ENCODE peak calls at places on chromosomes 4 and X, in five cellular contexts. E is HCT116, W is neural progenitor cell, X is lower lobe of right lung, D is dorsolateral prefrontal cortex. P is an unnamed sample.

GRCh38 chr4:37601527-37601926 is 84.6 kb downstream of the RELL1 start:
- DNase-seq in D (no peak), E (no peak), X (peak; percentile 59), W (no peak), P (no peak)

GRCh38 chr4:159117968-159118367 is 15.1 kb downstream of the RAPGEF2 start:
- DNase-seq in E (no peak), X (no peak), D (no peak), W (no peak), P (no peak)

GRCh38 chrX:105331244-105331643 is 110.8 kb upstream of the TEX13A start:
- DNase-seq in W (no peak), X (no peak), D (no peak), E (no peak), P (no peak)

GRCh38 chrX:152635941-152636340 is 1.8 kb upstream of the GABRQ start:
- DNase-seq in D (peak; percentile 16), W (peak; percentile 74), E (peak; percentile 59), X (no peak), P (peak; percentile 49)

GRCh38 chr4:130028552-130028951 is 932.6 kb downstream of the C4orf33 start:
- DNase-seq in W (peak; percentile 31), X (no peak), D (no peak), E (no peak), P (no peak)

GRCh38 chr4:94304365-94304971 is 38.2 kb downstream of the HPGDS start:
- DNase-seq in E (peak; percentile 27), D (no peak), X (no peak), W (peak; percentile 31), P (peak; percentile 5)

GRCh38 chr4:169665039-169665732 is 44.8 kb downstream of the CLCN3 start:
- DNase-seq in E (no peak), X (no peak), D (no peak), W (no peak), P (no peak)

GRCh38 chr4:25861951-25862410 is 807 bp downstream of the SEL1L3 start:
- DNase-seq in X (peak; percentile 49), D (no peak), E (no peak), W (peak; percentile 55), P (peak; percentile 33)

GRCh38 chrX:134240209-134240608 is 3.2 kb downstream of the CCDC160 start:
- DNase-seq in D (no peak), E (no peak), X (no peak), W (peak; percentile 42), P (no peak)

GRCh38 chrX:153922932-153923857 is 2.9 kb downstream of the ARHGAP4 start:
- DNase-seq in X (peak; percentile 78), W (peak; percentile 41), E (no peak), D (peak; percentile 66), P (no peak)

GRCh38 chr4:187073820-187074219 is 350.2 kb upstream of the FAT1 start:
- DNase-seq in D (no peak), W (no peak), E (no peak), X (no peak), P (no peak)

GRCh38 chr4:137274404-137274803 is 257.9 kb downstream of the PCDH18 start:
- DNase-seq in W (no peak), E (no peak), D (no peak), X (no peak), P (no peak)

GRCh38 chr4:20506827-20507226 is 193.4 kb upstream of the PACRGL start:
- DNase-seq in E (no peak), X (no peak), D (no peak), W (no peak), P (no peak)

GRCh38 chrX:53261573-53261972 is 19.8 kb downstream of the IQSEC2 start:
- DNase-seq in D (no peak), X (no peak), E (no peak), W (no peak), P (no peak)

GRCh38 chrX:40155617-40156471 is 58.1 kb upstream of the BCOR start:
- DNase-seq in D (no peak), X (no peak), W (peak; percentile 64), E (no peak), P (peak; percentile 48)

GRCh38 chr4:5774416-5775056 is 63.5 kb downstream of the EVC start:
- DNase-seq in D (no peak), X (no peak), W (no peak), E (no peak), P (no peak)

GRCh38 chrX:122622800-122623199 is 561.3 kb upstream of the GRIA3 start:
- DNase-seq in X (no peak), W (peak; percentile 30), E (no peak), D (no peak), P (no peak)

GRCh38 chr4:185396724-185397402 is at the start of gene ANKRD37:
- DNase-seq in E (no peak), X (peak; percentile 77), D (peak; percentile 22), W (no peak), P (no peak)

GRCh38 chr4:5750052-5750950 is 39.3 kb downstream of the EVC start:
- DNase-seq in E (no peak), D (no peak), W (no peak), X (no peak), P (no peak)

GRCh38 chrX:19886888-19887531 is 390 bp downstream of the SH3KBP1 start:
- DNase-seq in E (no peak), X (peak; percentile 51), W (peak; percentile 42), D (no peak), P (peak; percentile 36)

GRCh38 chrX:71910526-71911022 is at the start of gene NHSL2:
- DNase-seq in E (no peak), D (no peak), W (peak; percentile 73), X (peak; percentile 40), P (peak; percentile 49)

GRCh38 chrX:63744850-63745249 is 40.2 kb downstream of the ARHGEF9 start:
- DNase-seq in X (no peak), D (no peak), W (no peak), E (no peak), P (no peak)

GRCh38 chr4:127708985-127709384 is 21.2 kb upstream of the SLC25A31 start:
- DNase-seq in X (no peak), W (no peak), D (no peak), E (peak; percentile 91), P (no peak)

GRCh38 chrX:83511208-83511607 is 3.1 kb downstream of the POU3F4 start:
- DNase-seq in D (no peak), W (peak; percentile 73), X (no peak), E (no peak), P (peak; percentile 20)

GRCh38 chrX:83508526-83509245 is 596 bp downstream of the POU3F4 start:
- DNase-seq in E (no peak), D (no peak), W (peak; percentile 9), X (no peak), P (no peak)

GRCh38 chrX:83510466-83511181 is 2.5 kb downstream of the POU3F4 start:
- DNase-seq in E (no peak), D (no peak), X (no peak), W (peak; percentile 50), P (peak; percentile 40)

GRCh38 chrX:83509246-83509801 is 1.2 kb downstream of the POU3F4 start:
- DNase-seq in E (no peak), X (no peak), W (peak; percentile 39), D (no peak), P (peak; percentile 15)

GRCh38 chrX:83512111-83512510 is 4.0 kb downstream of the POU3F4 start:
- DNase-seq in W (no peak), E (no peak), X (no peak), D (no peak), P (no peak)
- TF ChIP-seq CTCF in W (no peak), E (no peak), X (no peak), D (no peak), P (no peak)

DNA sequence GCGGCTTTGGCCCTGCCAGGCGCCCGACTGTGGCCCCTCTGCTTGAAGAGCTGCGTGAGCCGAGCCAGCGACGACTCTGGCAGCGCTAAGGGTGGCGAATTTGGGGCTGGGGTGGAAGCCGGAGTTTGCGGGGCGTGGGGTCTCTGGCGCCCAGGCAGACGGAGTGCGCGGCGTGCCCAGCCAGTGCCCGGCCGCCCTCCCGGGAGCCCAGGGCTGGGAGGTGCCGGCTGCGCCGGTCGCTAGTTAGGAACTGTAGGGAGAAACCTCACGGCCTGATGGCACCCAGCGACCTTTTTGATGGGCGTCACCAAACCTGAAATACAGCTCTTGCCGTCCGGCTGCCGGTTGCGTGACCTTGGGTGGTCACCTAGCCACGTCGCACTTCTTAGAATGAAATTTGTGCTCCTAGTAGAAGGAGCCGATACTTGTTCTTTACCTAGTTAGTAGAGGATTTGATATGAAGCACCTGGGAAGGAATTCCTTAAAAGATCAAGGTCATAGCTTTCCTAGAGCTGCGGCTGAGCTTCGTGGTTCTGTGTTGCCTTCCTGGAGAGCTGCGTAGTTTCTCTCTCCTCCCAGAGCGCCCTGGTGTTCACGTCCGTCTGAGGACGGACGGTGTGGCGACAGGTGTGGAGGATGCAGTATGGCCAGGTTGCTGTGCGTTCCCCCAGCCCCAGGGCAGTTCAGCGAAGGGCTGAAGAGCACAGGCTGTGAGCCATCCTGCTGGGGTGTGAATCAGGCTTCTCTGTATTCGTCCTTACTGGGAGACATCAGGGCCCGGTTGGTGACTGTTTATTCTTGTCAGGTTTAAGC is 680 bp downstream of the MAEA start:
- DNase-seq in D (no peak), W (no peak), X (no peak), E (no peak), P (peak; percentile 40)
- TF ChIP-seq CTCF in D (no peak), W (no peak), X (no peak), E (no peak), P (no peak)

GRCh38 chr4:72888331-72888730 is 181.2 kb downstream of the COX18 start:
- DNase-seq in D (no peak), W (no peak), E (no peak), X (no peak), P (no peak)

GRCh38 chr4:72887152-72887551 is 182.4 kb downstream of the COX18 start:
- DNase-seq in W (no peak), E (no peak), X (no peak), D (no peak), P (no peak)

GRCh38 chr4:72886602-72887001 is 182.9 kb downstream of the COX18 start:
- DNase-seq in W (no peak), E (no peak), D (no peak), X (no peak), P (no peak)
- TF ChIP-seq CTCF in W (peak; percentile 55), E (peak; percentile 13), D (no peak), X (peak; percentile 15), P (peak; percentile 40)

GRCh38 chr4:144645102-144645469 is 870 bp upstream of the HHIP start:
- DNase-seq in D (peak; percentile 13), W (peak; percentile 15), X (peak; percentile 53), E (no peak), P (peak; percentile 4)

GRCh38 chr4:144647095-144647959 is 1.4 kb downstream of the HHIP start:
- DNase-seq in E (no peak), X (no peak), W (peak; percentile 36), D (no peak), P (peak; percentile 28)

GRCh38 chr4:144648042-144648441 is 2.1 kb downstream of the HHIP start:
- DNase-seq in E (no peak), X (no peak), W (peak; percentile 28), D (no peak), P (no peak)

GRCh38 chr4:144645621-144646522 is at the start of gene HHIP:
- DNase-seq in D (peak; percentile 76), W (peak; percentile 82), X (peak; percentile 74), E (no peak), P (peak; percentile 83)

DNA sequence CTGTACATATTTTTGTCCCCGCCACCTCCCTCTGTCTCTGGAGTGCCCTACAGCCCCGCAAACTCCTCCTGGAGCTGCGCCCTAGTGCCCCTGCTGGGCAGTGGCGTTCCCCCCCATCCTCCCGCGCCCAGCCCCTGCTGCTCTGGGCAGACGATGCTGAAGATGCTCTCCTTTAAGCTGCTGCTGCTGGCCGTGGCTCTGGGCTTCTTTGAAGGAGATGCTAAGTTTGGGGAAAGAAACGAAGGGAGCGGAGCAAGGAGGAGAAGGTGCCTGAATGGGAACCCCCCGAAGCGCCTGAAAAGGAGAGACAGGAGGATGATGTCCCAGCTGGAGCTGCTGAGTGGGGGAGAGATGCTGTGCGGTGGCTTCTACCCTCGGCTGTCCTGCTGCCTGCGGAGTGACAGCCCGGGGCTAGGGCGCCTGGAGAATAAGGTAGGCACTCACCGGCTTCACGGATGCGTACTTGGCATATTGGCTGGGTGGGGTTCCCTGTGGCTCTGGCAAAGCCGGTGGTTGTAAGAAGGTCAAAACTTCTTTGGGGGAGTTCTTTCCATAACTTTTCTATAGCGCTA is 653 bp downstream of the HHIP start:
- DNase-seq in X (no peak), W (peak; percentile 58), E (no peak), D (peak; percentile 44), P (peak; percentile 62)
- TF ChIP-seq CTCF in X (no peak), W (peak; percentile 5), E (no peak), D (no peak), P (peak; percentile 9)

P was measured in nephron progenitor cell.